ENCODE peak calls at places on chromosomes 7 and 10, in five cellular contexts. L is NT2/D1, G is HepG2, R is GM12878, H is H1. S is an unnamed sample.

GRCh38 chr10:105797234-105797890 is 1156.3 kb downstream of the SORCS3 start:
- DNase-seq in L (no peak), H (no peak), R (peak; percentile 5), G (peak; percentile 8), S (peak; percentile 34)

GRCh38 chr7:22361320-22361719 is 4.4 kb upstream of the RAPGEF5 start:
- DNase-seq in H (no peak), G (no peak), R (no peak), L (no peak), S (no peak)

GRCh38 chr7:19062216-19062615 is 55.2 kb downstream of the TWIST1 start:
- DNase-seq in L (no peak), H (no peak), R (no peak), G (no peak), S (no peak)

GRCh38 chr10:5293691-5294550 is 70.8 kb upstream of the UCN3 start:
- DNase-seq in H (peak; percentile 97), L (peak; percentile 80), G (peak; percentile 68), R (no peak), S (peak; percentile 62)

GRCh38 chr10:102713483-102713813 is 749 bp downstream of the ARL3 start:
- DNase-seq in H (no peak), G (no peak), R (no peak), L (no peak), S (peak; percentile 67)

GRCh38 chr7:65951837-65952578 is 30.0 kb downstream of the GUSB start:
- DNase-seq in L (no peak), H (no peak), G (no peak), R (no peak), S (no peak)

GRCh38 chr7:130973637-130974036 is 239.6 kb upstream of the KLF14 start:
- DNase-seq in G (no peak), R (no peak), H (no peak), L (no peak), S (no peak)

GRCh38 chr10:120456626-120457430 is at the start of gene PLPP4:
- DNase-seq in L (no peak), H (peak; percentile 65), G (no peak), R (no peak), S (peak; percentile 81)

GRCh38 chr10:11782793-11783557 is 40.2 kb upstream of the PROSER2 start:
- DNase-seq in L (peak; percentile 20), H (peak; percentile 48), G (peak; percentile 71), R (peak; percentile 35), S (peak; percentile 49)

DNA sequence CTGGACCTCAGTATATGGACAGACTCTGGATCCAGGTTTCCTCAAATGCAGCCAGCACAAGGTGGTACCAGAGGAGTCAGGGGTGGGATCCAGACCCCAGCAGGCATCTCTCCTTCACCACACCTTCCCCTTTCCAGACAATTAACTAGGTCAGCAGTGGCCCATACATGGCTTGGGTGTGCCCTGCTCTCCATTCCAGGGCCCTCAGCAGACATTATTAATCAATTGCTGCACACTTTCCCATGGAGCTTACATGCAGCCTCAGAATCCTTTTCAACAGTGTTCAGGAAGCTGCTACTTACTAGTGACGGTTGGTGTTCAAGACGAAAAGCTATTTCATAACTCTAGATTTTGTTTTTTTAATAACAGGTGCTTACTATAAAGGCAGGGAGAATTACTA is 6.0 kb downstream of the COL13A1 start:
- DNase-seq in R (no peak), H (no peak), G (no peak), L (no peak), S (no peak)
- TF ChIP-seq SUZ12 in R (no peak), H (no peak), G (no peak), L (no peak), S (no peak)

GRCh38 chr7:84528756-84529479 is 334.3 kb upstream of the SEMA3A start:
- DNase-seq in H (no peak), L (no peak), G (no peak), R (no peak), S (no peak)

GRCh38 chr7:84529480-84530205 is 335.1 kb upstream of the SEMA3A start:
- DNase-seq in H (no peak), L (no peak), G (no peak), R (no peak), S (peak; percentile 16)

DNA sequence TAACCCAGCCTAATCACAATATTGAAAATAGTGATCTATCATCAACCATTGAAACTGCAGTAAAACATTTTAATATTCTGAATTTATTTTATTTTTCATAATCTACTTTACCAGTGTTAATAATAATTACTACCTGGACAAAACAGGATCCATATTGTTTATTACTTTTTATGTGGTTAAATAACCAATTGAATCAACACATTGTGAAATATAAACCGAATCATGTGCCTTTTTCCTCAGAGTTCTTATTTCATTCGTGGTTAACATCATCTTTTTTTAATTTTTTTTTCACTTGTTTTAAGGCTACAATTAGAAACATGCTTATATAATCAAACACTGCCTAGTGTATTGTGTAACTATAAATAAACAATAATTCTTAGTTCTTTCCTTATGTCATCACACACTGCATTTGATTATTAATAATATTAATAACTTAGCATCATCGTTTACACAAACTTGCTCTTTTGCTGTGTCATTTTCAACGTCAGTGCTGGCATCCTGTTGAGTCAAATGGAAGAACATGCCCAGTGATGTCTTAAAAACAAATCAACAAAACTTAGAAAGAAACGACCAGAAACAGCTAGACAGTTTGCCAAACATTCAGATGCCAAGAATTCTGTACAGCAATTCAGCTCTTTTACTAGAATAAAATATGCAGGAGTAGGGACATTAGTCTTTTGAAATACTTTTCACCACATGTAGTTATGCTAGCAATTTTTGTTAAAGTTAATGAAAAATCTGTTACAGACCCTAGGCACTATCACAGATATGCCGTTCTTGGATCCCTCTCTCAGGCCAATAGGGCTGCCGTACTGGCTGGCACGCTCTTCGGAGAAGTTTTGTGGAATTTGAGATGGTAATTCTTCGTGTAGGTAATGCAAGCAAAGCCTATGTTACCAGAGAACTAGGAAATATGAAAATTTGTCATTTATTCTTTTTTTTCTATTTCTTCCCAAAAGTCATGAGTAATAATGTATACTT is 330.4 kb upstream of the SEMA3A start:
- DNase-seq in G (no peak), H (no peak), R (no peak), L (no peak), S (no peak)
- TF ChIP-seq SUZ12 in G (no peak), H (no peak), R (no peak), L (no peak), S (no peak)

GRCh38 chr10:87652261-87652660 is 7.4 kb upstream of the PAPSS2 start:
- DNase-seq in H (no peak), R (no peak), G (no peak), L (no peak), S (no peak)
- TF ChIP-seq SUZ12 in H (no peak), R (no peak), G (no peak), L (no peak), S (no peak)

GRCh38 chr10:109895095-109895818 is 28.1 kb downstream of the XPNPEP1 start:
- DNase-seq in L (no peak), R (no peak), G (no peak), H (no peak), S (no peak)
- TF ChIP-seq SUZ12 in L (no peak), R (no peak), G (no peak), H (no peak), S (no peak)

GRCh38 chr7:34354906-34355305 is 303.1 kb upstream of the NPSR1 start:
- DNase-seq in H (no peak), R (no peak), G (no peak), L (no peak), S (no peak)
- TF ChIP-seq SUZ12 in H (no peak), R (no peak), G (no peak), L (no peak), S (no peak)

GRCh38 chr7:101817031-101817929 is at the start of gene CUX1:
- DNase-seq in R (no peak), H (no peak), G (peak; percentile 30), L (no peak), S (no peak)
- TF ChIP-seq SUZ12 in R (no peak), H (no peak), G (no peak), L (no peak), S (no peak)

GRCh38 chr10:75743231-75743864 is 311.9 kb downstream of the LRMDA start:
- DNase-seq in L (no peak), R (no peak), H (no peak), G (peak; percentile 51), S (no peak)

GRCh38 chr10:75739454-75740143 is 308.2 kb downstream of the LRMDA start:
- DNase-seq in H (no peak), G (no peak), R (no peak), L (no peak), S (no peak)

GRCh38 chr10:75740541-75740940 is 309.1 kb downstream of the LRMDA start:
- DNase-seq in G (no peak), H (no peak), R (no peak), L (no peak), S (no peak)

GRCh38 chr10:75744242-75744641 is 312.8 kb downstream of the LRMDA start:
- DNase-seq in L (no peak), H (no peak), G (no peak), R (no peak), S (no peak)

GRCh38 chr10:75742355-75742754 is 310.9 kb downstream of the LRMDA start:
- DNase-seq in L (no peak), R (no peak), G (no peak), H (no peak), S (no peak)
- TF ChIP-seq SUZ12 in L (no peak), R (no peak), G (no peak), H (no peak), S (no peak)

GRCh38 chr10:59126992-59127391 is 49.5 kb upstream of the PHYHIPL start:
- DNase-seq in R (no peak), H (no peak), L (no peak), G (peak; percentile 64), S (no peak)
- TF ChIP-seq SUZ12 in R (no peak), H (no peak), L (no peak), G (no peak), S (no peak)